ENCODE peak calls at places on chromosomes 2 and 18, in four cellular contexts. O is HepG2, X is H1, D is GM12878. W is an unnamed sample.

GRCh38 chr18:53025247-53025646 is 685.2 kb downstream of the DCC start:
- DNase-seq in O (peak; percentile 80), X (no peak), D (no peak), W (no peak)

GRCh38 chr18:58520964-58521363 is 107.9 kb downstream of the ALPK2 start:
- DNase-seq in O (no peak), X (no peak), D (no peak), W (no peak)

GRCh38 chr2:213238753-213239591 is 45.3 kb upstream of the SPAG16 start:
- DNase-seq in O (peak; percentile 97), X (no peak), D (no peak), W (no peak)

GRCh38 chr2:234827096-234827860 is 124.5 kb upstream of the SH3BP4 start:
- DNase-seq in O (no peak), X (no peak), D (no peak), W (no peak)

GRCh38 chr18:61657066-61657732 is 235.6 kb downstream of the RNF152 start:
- DNase-seq in O (no peak), X (no peak), D (no peak), W (no peak)

GRCh38 chr2:156565066-156565710 is 129.0 kb downstream of the GPD2 start:
- DNase-seq in O (no peak), X (no peak), D (no peak), W (no peak)

GRCh38 chr2:2698182-2699116 is 367.4 kb upstream of the MYT1L start:
- DNase-seq in O (peak; percentile 21), X (no peak), D (no peak), W (peak; percentile 27)

GRCh38 chr2:59589881-59590280 is 963.6 kb downstream of the BCL11A start:
- DNase-seq in O (no peak), X (no peak), D (no peak), W (no peak)

GRCh38 chr18:49514577-49514976 is 27.5 kb upstream of the C18orf32 start:
- DNase-seq in O (peak; percentile 45), X (no peak), D (no peak), W (no peak)

GRCh38 chr18:59229191-59229590 is 9.2 kb downstream of the GRP start:
- DNase-seq in O (no peak), X (no peak), D (no peak), W (no peak)

GRCh38 chr2:30223413-30223874 is 7.9 kb upstream of the LBH start:
- DNase-seq in O (no peak), X (no peak), D (peak; percentile 55), W (no peak)

GRCh38 chr2:230134496-230135073 is 65.9 kb upstream of the SLC16A14 start:
- DNase-seq in O (no peak), X (no peak), D (no peak), W (no peak)

GRCh38 chr2:108194409-108195132 is 45.2 kb upstream of the SULT1C3 start:
- DNase-seq in O (no peak), X (no peak), D (no peak), W (no peak)

GRCh38 chr2:36902385-36903120 is 63.8 kb downstream of the STRN start:
- DNase-seq in O (no peak), X (no peak), D (no peak), W (no peak)

GRCh38 chr2:40658917-40659316 is 207.0 kb upstream of the SLC8A1 start:
- DNase-seq in O (no peak), X (no peak), D (no peak), W (peak; percentile 3)

GRCh38 chr2:226761195-226761583 is 38.4 kb downstream of the IRS1 start:
- DNase-seq in O (no peak), X (no peak), D (no peak), W (no peak)

GRCh38 chr18:69898241-69898861 is 49.3 kb downstream of the CD226 start:
- DNase-seq in O (peak; percentile 18), X (no peak), D (no peak), W (no peak)

GRCh38 chr2:200944467-200945394 is 18.7 kb downstream of the ORC2 start:
- DNase-seq in O (peak; percentile 82), X (no peak), D (no peak), W (no peak)

GRCh38 chr2:227517724-227518123 is 45.8 kb downstream of the AGFG1 start:
- DNase-seq in O (no peak), X (no peak), D (no peak), W (no peak)

GRCh38 chr18:183769-184168 is 25.4 kb downstream of the USP14 start:
- DNase-seq in O (no peak), X (no peak), D (no peak), W (no peak)

GRCh38 chr18:58316943-58317342 is 272.9 kb downstream of the NEDD4L start:
- DNase-seq in O (no peak), X (no peak), D (no peak), W (no peak)

GRCh38 chr2:179275280-179276013 is 10.8 kb upstream of the SESTD1 start:
- DNase-seq in O (peak; percentile 60), X (no peak), D (no peak), W (no peak)

GRCh38 chr2:73356097-73356496 is 29.5 kb upstream of the ALMS1 start:
- DNase-seq in O (no peak), X (no peak), D (no peak), W (no peak)

GRCh38 chr2:69770193-69770702 is 28.3 kb downstream of the ANXA4 start:
- DNase-seq in O (peak; percentile 68), X (no peak), D (no peak), W (no peak)

GRCh38 chr2:223859070-223859469 is 21.7 kb upstream of the AP1S3 start:
- DNase-seq in O (no peak), X (no peak), D (no peak), W (no peak)

GRCh38 chr2:242031481-242032019 is 162.0 kb downstream of the RTP5 start:
- DNase-seq in O (no peak), X (no peak), D (no peak), W (no peak)

GRCh38 chr2:239896075-239896474 is 129.1 kb downstream of the NDUFA10 start:
- DNase-seq in O (no peak), X (peak; percentile 27), D (no peak), W (peak; percentile 42)

GRCh38 chr2:240705204-240705781 is 13.6 kb downstream of the AQP12A start:
- DNase-seq in O (no peak), X (no peak), D (no peak), W (no peak)

GRCh38 chr2:236712961-236713673 is 143.5 kb downstream of the ACKR3 start:
- DNase-seq in O (no peak), X (no peak), D (no peak), W (no peak)

GRCh38 chr2:142044168-142044567 is 86.6 kb downstream of the LRP1B start:
- DNase-seq in O (no peak), X (no peak), D (no peak), W (no peak)
- TF ChIP-seq SUZ12 in O (no peak), X (no peak), D (no peak), W (no peak)

GRCh38 chr2:44748-45341 is 1.5 kb downstream of the FAM110C start:
- DNase-seq in O (no peak), X (no peak), D (no peak), W (no peak)
- H3K9ac ChIP-seq in O (no peak overlapping the region), X (no peak overlapping the region), D (no peak overlapping the region), W (no peak overlapping the region)

GRCh38 chr2:15733867-15734765 is 142.4 kb downstream of the DDX1 start:
- DNase-seq in O (peak; percentile 71), X (no peak), D (no peak), W (no peak)
- TF ChIP-seq SUZ12 in O (no peak), X (no peak), D (no peak), W (no peak)

GRCh38 chr2:186543561-186544131 is 46.2 kb upstream of the ITGAV start:
- DNase-seq in O (no peak), X (no peak), D (no peak), W (no peak)
- H3K9ac ChIP-seq in O (peak overlapping the region; percentile 38), X (no peak overlapping the region), D (no peak overlapping the region), W (no peak overlapping the region)

W was measured in NT2/D1.